ENCODE peak calls at places on chromosomes 6 and 20, in five cellular contexts. One of them, this sample, is unnamed.

GRCh38 chr6:125953502-125953875 is 3.1 kb upstream of the HINT3 start:
- DNase-seq in AG04449: no peak
- DNase-seq in pancreas: peak
- DNase-seq in CD8-positive, alpha-beta T cell: no peak
- DNase-seq in PC-3: peak
- DNase-seq in this sample: no peak

GRCh38 chr6:24205020-24205492 is 79.0 kb downstream of the NRSN1 start:
- DNase-seq in pancreas: no peak
- DNase-seq in CD8-positive, alpha-beta T cell: no peak
- DNase-seq in PC-3: peak
- DNase-seq in AG04449: no peak
- DNase-seq in this sample: peak

GRCh38 chr6:36350082-36350481 is 13.4 kb upstream of the BNIP5 start:
- DNase-seq in AG04449: no peak
- DNase-seq in CD8-positive, alpha-beta T cell: no peak
- DNase-seq in pancreas: no peak
- DNase-seq in PC-3: no peak
- DNase-seq in this sample: peak

GRCh38 chr6:40743226-40743625 is 156.1 kb upstream of the LRFN2 start:
- DNase-seq in CD8-positive, alpha-beta T cell: no peak
- DNase-seq in PC-3: no peak
- DNase-seq in pancreas: no peak
- DNase-seq in AG04449: no peak
- DNase-seq in this sample: no peak

GRCh38 chr6:11711644-11711993 is 67.0 kb downstream of the ADTRP start:
- DNase-seq in AG04449: no peak
- DNase-seq in CD8-positive, alpha-beta T cell: peak
- DNase-seq in PC-3: no peak
- DNase-seq in pancreas: no peak
- DNase-seq in this sample: peak

GRCh38 chr6:44569931-44570385 is 182.5 kb downstream of the CDC5L start:
- DNase-seq in PC-3: no peak
- DNase-seq in pancreas: no peak
- DNase-seq in CD8-positive, alpha-beta T cell: no peak
- DNase-seq in AG04449: no peak
- DNase-seq in this sample: peak

GRCh38 chr20:19522080-19522801 is 235.8 kb upstream of the RIN2 start:
- DNase-seq in PC-3: no peak
- DNase-seq in AG04449: no peak
- DNase-seq in CD8-positive, alpha-beta T cell: peak
- DNase-seq in pancreas: no peak
- DNase-seq in this sample: no peak

GRCh38 chr6:89999154-89999553 is 104.9 kb downstream of the GJA10 start:
- DNase-seq in AG04449: no peak
- DNase-seq in CD8-positive, alpha-beta T cell: peak
- DNase-seq in PC-3: no peak
- DNase-seq in pancreas: peak
- DNase-seq in this sample: no peak

GRCh38 chr20:13464702-13465101 is 174.0 kb downstream of the TASP1 start:
- DNase-seq in pancreas: no peak
- DNase-seq in CD8-positive, alpha-beta T cell: no peak
- DNase-seq in PC-3: no peak
- DNase-seq in AG04449: no peak
- DNase-seq in this sample: no peak

GRCh38 chr20:14199111-14199510 is 138.3 kb downstream of the FLRT3 start:
- DNase-seq in pancreas: no peak
- DNase-seq in AG04449: no peak
- DNase-seq in PC-3: no peak
- DNase-seq in CD8-positive, alpha-beta T cell: no peak
- DNase-seq in this sample: peak

GRCh38 chr20:28616354-28616753 is 2641.1 kb upstream of the DEFB115 start:
- DNase-seq in AG04449: no peak
- DNase-seq in CD8-positive, alpha-beta T cell: no peak
- DNase-seq in pancreas: no peak
- DNase-seq in PC-3: no peak
- DNase-seq in this sample: no peak

GRCh38 chr6:39206250-39206721 is 23.0 kb downstream of the KCNK5 start:
- DNase-seq in AG04449: no peak
- DNase-seq in pancreas: peak
- DNase-seq in PC-3: no peak
- DNase-seq in CD8-positive, alpha-beta T cell: no peak
- DNase-seq in this sample: no peak

GRCh38 chr6:110415297-110415916 is at the start of gene DDO:
- DNase-seq in pancreas: peak
- DNase-seq in CD8-positive, alpha-beta T cell: no peak
- DNase-seq in AG04449: no peak
- DNase-seq in PC-3: peak
- DNase-seq in this sample: peak

GRCh38 chr6:44712353-44713147 is 325.0 kb downstream of the CDC5L start:
- DNase-seq in CD8-positive, alpha-beta T cell: no peak
- DNase-seq in AG04449: no peak
- DNase-seq in pancreas: no peak
- DNase-seq in PC-3: no peak
- DNase-seq in this sample: no peak

GRCh38 chr6:150880336-150880735 is 14.8 kb downstream of the MTHFD1L start:
- DNase-seq in AG04449: no peak
- DNase-seq in PC-3: no peak
- DNase-seq in CD8-positive, alpha-beta T cell: no peak
- DNase-seq in pancreas: no peak
- DNase-seq in this sample: no peak

GRCh38 chr6:17165383-17165782 is 63.5 kb downstream of the STMND1 start:
- DNase-seq in PC-3: no peak
- DNase-seq in AG04449: peak
- DNase-seq in CD8-positive, alpha-beta T cell: no peak
- DNase-seq in pancreas: no peak
- DNase-seq in this sample: peak

GRCh38 chr20:34536798-34537394 is 20.7 kb downstream of the DYNLRB1 start:
- DNase-seq in AG04449: no peak
- DNase-seq in PC-3: no peak
- DNase-seq in CD8-positive, alpha-beta T cell: peak
- DNase-seq in pancreas: peak
- DNase-seq in this sample: no peak

GRCh38 chr6:93842178-93842577 is 422.8 kb upstream of the EPHA7 start:
- DNase-seq in pancreas: no peak
- DNase-seq in PC-3: peak
- DNase-seq in CD8-positive, alpha-beta T cell: no peak
- DNase-seq in AG04449: no peak
- DNase-seq in this sample: no peak

GRCh38 chr20:15992564-15992963 is 580.7 kb downstream of the KIF16B start:
- DNase-seq in CD8-positive, alpha-beta T cell: no peak
- DNase-seq in AG04449: no peak
- DNase-seq in pancreas: no peak
- DNase-seq in PC-3: peak
- DNase-seq in this sample: no peak

GRCh38 chr20:45368221-45368980 is 5.4 kb downstream of the SYS1 start:
- DNase-seq in CD8-positive, alpha-beta T cell: peak
- DNase-seq in PC-3: no peak
- DNase-seq in pancreas: no peak
- DNase-seq in AG04449: no peak
- DNase-seq in this sample: no peak

GRCh38 chr6:138248011-138248410 is 29.7 kb upstream of the PBOV1 start:
- DNase-seq in CD8-positive, alpha-beta T cell: no peak
- DNase-seq in pancreas: no peak
- DNase-seq in AG04449: no peak
- DNase-seq in PC-3: no peak
- DNase-seq in this sample: no peak
- TF ChIP-seq CTCF in CD8-positive, alpha-beta T cell: no peak
- TF ChIP-seq CTCF in pancreas: no peak
- TF ChIP-seq CTCF in AG04449: no peak
- TF ChIP-seq CTCF in PC-3: no peak
- TF ChIP-seq CTCF in this sample: no peak

GRCh38 chr6:127486934-127487333 is 27.7 kb upstream of the KIAA0408 start:
- DNase-seq in CD8-positive, alpha-beta T cell: no peak
- DNase-seq in AG04449: no peak
- DNase-seq in PC-3: no peak
- DNase-seq in pancreas: no peak
- DNase-seq in this sample: no peak

GRCh38 chr6:127483399-127484055 is 24.3 kb upstream of the KIAA0408 start:
- DNase-seq in pancreas: no peak
- DNase-seq in PC-3: no peak
- DNase-seq in CD8-positive, alpha-beta T cell: no peak
- DNase-seq in AG04449: no peak
- DNase-seq in this sample: no peak

GRCh38 chr6:127482318-127482717 is 23.1 kb upstream of the KIAA0408 start:
- DNase-seq in AG04449: no peak
- DNase-seq in CD8-positive, alpha-beta T cell: no peak
- DNase-seq in PC-3: no peak
- DNase-seq in pancreas: no peak
- DNase-seq in this sample: no peak

GRCh38 chr6:127481628-127482027 is 22.4 kb upstream of the KIAA0408 start:
- DNase-seq in AG04449: no peak
- DNase-seq in CD8-positive, alpha-beta T cell: no peak
- DNase-seq in pancreas: no peak
- DNase-seq in PC-3: peak
- DNase-seq in this sample: peak

DNA sequence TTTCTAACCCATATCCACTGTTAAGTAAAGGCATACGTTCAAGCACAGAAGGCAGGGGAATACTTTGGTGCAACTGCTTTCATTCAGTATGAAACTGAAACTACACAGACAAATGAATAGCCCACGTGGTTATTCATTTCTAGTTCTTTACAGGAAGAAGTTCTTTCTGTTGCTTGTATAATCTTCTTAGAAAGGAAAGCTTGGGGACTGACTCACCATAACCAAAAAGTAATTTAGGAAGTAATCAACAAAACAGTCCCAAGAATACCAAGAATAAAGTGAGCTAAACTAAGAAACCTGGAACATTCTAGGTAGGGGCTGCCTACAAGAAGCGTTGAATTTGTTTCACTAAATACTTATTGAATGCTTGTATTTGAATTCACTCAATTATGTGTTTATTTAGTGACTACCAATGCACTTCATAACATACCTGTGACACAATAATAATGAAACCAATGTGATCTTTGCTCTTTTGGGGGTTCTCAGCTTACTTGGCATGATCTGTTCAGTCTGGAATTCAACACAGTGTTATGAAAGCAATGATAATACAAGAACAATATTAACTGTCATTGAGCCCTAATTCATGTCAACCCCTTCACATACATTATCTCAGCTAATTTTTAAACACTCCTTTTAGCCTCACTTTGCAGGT is 25.1 kb upstream of the KIAA0408 start:
- DNase-seq in CD8-positive, alpha-beta T cell: no peak
- DNase-seq in AG04449: no peak
- DNase-seq in pancreas: no peak
- DNase-seq in PC-3: peak
- DNase-seq in this sample: peak
- H3K4me3 ChIP-seq in CD8-positive, alpha-beta T cell: peak
- H3K4me3 ChIP-seq in AG04449: no peak
- H3K4me3 ChIP-seq in pancreas: no peak
- H3K4me3 ChIP-seq in PC-3: peak
- H3K4me3 ChIP-seq in this sample: peak

DNA sequence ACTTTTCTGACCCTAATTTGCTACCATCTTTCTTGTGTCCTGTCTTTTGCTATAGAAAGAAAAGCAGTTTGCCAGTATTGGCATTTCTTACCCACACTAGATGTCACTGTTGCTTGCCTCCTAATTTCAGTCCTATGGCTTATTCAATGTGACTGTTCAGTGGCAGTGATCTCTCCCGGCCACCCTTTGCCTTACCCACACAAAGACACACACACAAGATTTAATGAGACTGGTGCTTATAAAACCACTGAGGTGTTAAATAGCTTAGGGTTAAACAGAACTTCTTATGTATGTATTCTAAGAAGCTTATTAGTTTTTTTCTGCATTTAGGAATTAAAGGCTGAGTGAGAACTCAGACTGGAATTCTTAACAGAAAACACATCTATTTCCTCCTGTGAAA is 233.6 kb upstream of the ASCC3 start:
- DNase-seq in PC-3: peak
- DNase-seq in CD8-positive, alpha-beta T cell: no peak
- DNase-seq in pancreas: no peak
- DNase-seq in AG04449: no peak
- DNase-seq in this sample: peak
- TF ChIP-seq CTCF in PC-3: peak
- TF ChIP-seq CTCF in CD8-positive, alpha-beta T cell: no peak
- TF ChIP-seq CTCF in pancreas: peak
- TF ChIP-seq CTCF in AG04449: peak
- TF ChIP-seq CTCF in this sample: peak

DNA sequence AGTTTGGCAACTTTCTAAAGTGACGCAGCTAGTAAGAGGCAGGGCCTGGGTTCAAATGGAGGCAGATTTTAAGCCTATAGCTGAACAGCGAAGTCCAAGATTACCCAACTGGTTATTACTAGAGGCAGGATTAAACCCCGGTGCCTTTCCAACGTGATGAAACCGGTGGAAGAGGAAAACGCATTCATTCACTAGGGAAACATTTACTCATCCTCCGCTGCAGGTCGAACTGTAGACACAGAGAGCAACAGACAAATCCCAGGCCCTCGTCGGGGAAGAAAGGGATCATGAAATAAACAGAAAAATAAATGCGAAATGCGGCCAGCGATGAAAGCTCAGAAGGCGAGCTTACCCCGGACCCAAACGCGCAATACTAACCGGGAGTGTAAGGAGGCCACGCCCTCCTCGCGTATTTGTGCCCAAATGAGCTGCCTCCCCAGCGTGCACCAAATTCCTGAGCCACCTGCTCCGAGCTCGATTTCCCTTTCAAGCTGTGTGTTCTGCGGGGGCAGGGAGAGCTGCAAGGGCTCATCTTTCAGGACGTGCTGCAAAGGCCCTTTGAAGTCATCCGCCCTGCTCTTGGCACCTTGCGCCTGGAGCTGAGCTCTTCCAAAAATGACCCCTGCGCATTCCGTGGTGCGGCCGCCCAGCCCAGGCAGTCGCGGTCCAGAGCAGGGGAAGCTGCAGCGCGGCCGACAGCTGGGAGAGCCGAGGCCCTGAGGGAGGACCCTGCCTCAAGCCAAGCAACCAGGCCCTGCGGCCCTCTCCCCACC is 46.9 kb downstream of the PDYN start:
- DNase-seq in CD8-positive, alpha-beta T cell: no peak
- DNase-seq in AG04449: no peak
- DNase-seq in pancreas: peak
- DNase-seq in PC-3: no peak
- DNase-seq in this sample: peak
- H3K4me3 ChIP-seq in CD8-positive, alpha-beta T cell: no peak
- H3K4me3 ChIP-seq in AG04449: peak
- H3K4me3 ChIP-seq in pancreas: no peak
- H3K4me3 ChIP-seq in PC-3: peak
- H3K4me3 ChIP-seq in this sample: no peak

GRCh38 chr20:40508821-40509220 is 180.2 kb downstream of the MAFB start:
- DNase-seq in AG04449: no peak
- DNase-seq in pancreas: no peak
- DNase-seq in PC-3: no peak
- DNase-seq in CD8-positive, alpha-beta T cell: no peak
- DNase-seq in this sample: no peak
- TF ChIP-seq CTCF in AG04449: no peak
- TF ChIP-seq CTCF in pancreas: no peak
- TF ChIP-seq CTCF in PC-3: no peak
- TF ChIP-seq CTCF in CD8-positive, alpha-beta T cell: no peak
- TF ChIP-seq CTCF in this sample: no peak

GRCh38 chr6:144036064-144036873 is 28.2 kb upstream of the PLAGL1 start:
- DNase-seq in CD8-positive, alpha-beta T cell: no peak
- DNase-seq in pancreas: no peak
- DNase-seq in AG04449: no peak
- DNase-seq in PC-3: no peak
- DNase-seq in this sample: peak
- H3K4me3 ChIP-seq in CD8-positive, alpha-beta T cell: no peak
- H3K4me3 ChIP-seq in pancreas: no peak
- H3K4me3 ChIP-seq in AG04449: peak
- H3K4me3 ChIP-seq in PC-3: no peak
- H3K4me3 ChIP-seq in this sample: peak

This sample was measured in fibroblast of the aortic adventitia.